ENCODE peak calls at places on chromosomes 1 and 21, in four cellular contexts. One of them, this sample, is unnamed. For H3K4me1, the result is how much of the 10 kb centered on the place peaks cover.

GRCh38 chr1:226772456-226773139 is 33.5 kb upstream of the ITPKB start:
- DNase-seq in HCT116: no peak
- DNase-seq in suprapubic skin: no peak
- DNase-seq in H1: no peak
- DNase-seq in this sample: no peak

GRCh38 chr21:38244885-38245869 is 11.6 kb upstream of the KCNJ15 start:
- DNase-seq in HCT116: no peak
- DNase-seq in suprapubic skin: no peak
- DNase-seq in H1: no peak
- DNase-seq in this sample: no peak

GRCh38 chr1:93042134-93042821 is 36.8 kb upstream of the MTF2 start:
- DNase-seq in HCT116: no peak
- DNase-seq in suprapubic skin: no peak
- DNase-seq in H1: no peak
- DNase-seq in this sample: peak

GRCh38 chr1:29513357-29513756 is 277.0 kb downstream of the PTPRU start:
- DNase-seq in HCT116: peak
- DNase-seq in suprapubic skin: peak
- DNase-seq in H1: peak
- DNase-seq in this sample: no peak

GRCh38 chr1:155324717-155325595 is 4.3 kb downstream of the RUSC1 start:
- DNase-seq in HCT116: peak
- DNase-seq in suprapubic skin: peak
- DNase-seq in H1: peak
- DNase-seq in this sample: peak

GRCh38 chr1:6924891-6925290 is 139.6 kb downstream of the CAMTA1 start:
- DNase-seq in HCT116: no peak
- DNase-seq in suprapubic skin: no peak
- DNase-seq in H1: no peak
- DNase-seq in this sample: no peak

GRCh38 chr1:201556841-201557571 is 18.1 kb downstream of the NAV1 start:
- DNase-seq in HCT116: no peak
- DNase-seq in suprapubic skin: peak
- DNase-seq in H1: no peak
- DNase-seq in this sample: no peak

GRCh38 chr1:84146375-84147032 is 2.4 kb downstream of the PRKACB start:
- DNase-seq in HCT116: peak
- DNase-seq in suprapubic skin: no peak
- DNase-seq in H1: no peak
- DNase-seq in this sample: no peak

GRCh38 chr1:190464686-190465085 is 13.0 kb downstream of the BRINP3 start:
- DNase-seq in HCT116: no peak
- DNase-seq in suprapubic skin: no peak
- DNase-seq in H1: no peak
- DNase-seq in this sample: no peak

DNA sequence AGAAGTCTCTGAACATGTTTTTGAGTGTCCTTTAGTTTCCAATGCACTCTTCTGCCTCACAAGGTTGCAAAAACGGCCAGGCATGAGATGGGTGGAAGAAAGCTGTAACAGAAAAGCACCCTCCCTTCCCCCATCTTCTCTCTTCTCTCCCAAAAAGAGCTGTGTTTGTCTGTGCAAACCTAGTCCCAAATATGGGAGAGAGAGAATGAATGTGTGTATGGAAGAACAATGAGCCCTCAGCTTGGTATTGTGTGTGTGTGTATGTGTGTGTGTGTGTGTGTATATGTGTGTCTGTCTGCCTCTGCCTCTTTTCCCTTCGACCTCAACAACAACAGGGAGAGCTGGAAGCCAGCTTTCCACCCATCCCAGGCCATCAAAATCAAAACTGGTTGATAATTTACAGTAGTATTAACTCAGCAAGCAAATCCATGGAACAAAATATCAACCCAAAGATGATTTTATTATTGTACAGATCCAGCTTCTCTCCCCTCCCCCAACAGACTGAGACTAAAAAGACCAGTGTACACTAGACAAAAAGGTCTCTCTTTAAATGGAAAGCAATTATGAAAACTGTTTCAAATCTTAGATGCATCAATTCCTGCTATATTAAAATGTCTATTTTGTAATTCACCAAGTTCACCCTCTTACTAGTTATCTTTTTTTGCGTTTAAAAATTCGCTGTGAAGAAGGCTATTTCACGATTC is 1.7 kb downstream of the RERE start:
- DNase-seq in HCT116: no peak
- DNase-seq in suprapubic skin: no peak
- DNase-seq in H1: no peak
- DNase-seq in this sample: no peak
- TF ChIP-seq POLR2AphosphoS5 in HCT116: no peak
- TF ChIP-seq POLR2AphosphoS5 in suprapubic skin: no peak
- TF ChIP-seq POLR2AphosphoS5 in H1: no peak
- TF ChIP-seq POLR2AphosphoS5 in this sample: no peak

GRCh38 chr1:9658186-9658585 is 6.7 kb downstream of the PIK3CD start:
- DNase-seq in HCT116: no peak
- DNase-seq in suprapubic skin: no peak
- DNase-seq in H1: no peak
- DNase-seq in this sample: no peak
- H3K4me1 ChIP-seq in HCT116: under half
- H3K4me1 ChIP-seq in suprapubic skin: under half
- H3K4me1 ChIP-seq in H1: under half
- H3K4me1 ChIP-seq in this sample: under half

DNA sequence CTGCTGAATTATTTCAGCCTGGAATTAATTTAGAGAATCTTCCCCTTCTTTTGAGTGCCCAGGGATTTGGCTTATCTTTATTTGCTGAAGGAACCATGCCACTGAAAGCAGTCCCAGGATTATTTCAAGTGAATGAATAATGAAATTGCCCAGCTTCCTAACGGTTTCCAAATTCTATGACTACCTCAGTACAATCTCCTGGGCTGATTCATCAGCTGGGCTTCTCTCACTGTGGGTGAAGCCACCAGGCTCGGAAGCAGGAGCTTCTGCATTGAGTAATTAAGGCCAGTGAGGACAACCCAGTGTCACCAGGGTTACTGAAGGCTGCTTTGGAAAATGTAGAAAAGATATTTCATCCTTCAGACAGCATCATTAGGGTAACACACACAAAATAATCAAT is 169.9 kb downstream of the DAB1 start:
- DNase-seq in HCT116: no peak
- DNase-seq in suprapubic skin: no peak
- DNase-seq in H1: no peak
- DNase-seq in this sample: no peak
- H3K4me3 ChIP-seq in HCT116: no peak
- H3K4me3 ChIP-seq in suprapubic skin: no peak
- H3K4me3 ChIP-seq in H1: no peak
- H3K4me3 ChIP-seq in this sample: no peak

DNA sequence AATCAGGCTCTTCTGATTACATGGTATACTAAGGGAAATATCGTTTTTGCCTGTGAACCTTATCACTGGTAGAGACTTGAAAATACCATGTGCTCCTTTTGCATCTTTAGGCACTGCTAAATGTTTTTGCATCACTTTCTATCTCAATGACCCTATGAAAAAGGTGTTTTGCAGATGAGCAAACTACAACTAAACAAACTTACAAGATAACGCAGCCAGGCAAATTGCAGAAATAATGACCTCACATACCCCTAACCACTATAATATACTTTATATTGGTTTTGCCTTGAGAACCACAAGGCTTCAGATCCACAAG is 18.8 kb downstream of the SFPQ start:
- DNase-seq in HCT116: no peak
- DNase-seq in suprapubic skin: no peak
- DNase-seq in H1: no peak
- DNase-seq in this sample: no peak
- TF ChIP-seq POLR2AphosphoS5 in HCT116: no peak
- TF ChIP-seq POLR2AphosphoS5 in suprapubic skin: no peak
- TF ChIP-seq POLR2AphosphoS5 in H1: no peak
- TF ChIP-seq POLR2AphosphoS5 in this sample: no peak

GRCh38 chr21:35048706-35049617 is at the start of gene RUNX1:
- DNase-seq in HCT116: no peak
- DNase-seq in suprapubic skin: no peak
- DNase-seq in H1: no peak
- DNase-seq in this sample: peak
- H3K4me1 ChIP-seq in HCT116: half or more
- H3K4me1 ChIP-seq in suprapubic skin: under half
- H3K4me1 ChIP-seq in H1: under half
- H3K4me1 ChIP-seq in this sample: under half

GRCh38 chr1:166855558-166855957 is 16.3 kb downstream of the POGK start:
- DNase-seq in HCT116: no peak
- DNase-seq in suprapubic skin: no peak
- DNase-seq in H1: no peak
- DNase-seq in this sample: no peak
- H3K4me3 ChIP-seq in HCT116: no peak
- H3K4me3 ChIP-seq in suprapubic skin: no peak
- H3K4me3 ChIP-seq in H1: no peak
- H3K4me3 ChIP-seq in this sample: no peak

GRCh38 chr1:88695781-88696180 is 11.7 kb downstream of the PKN2 start:
- DNase-seq in HCT116: no peak
- DNase-seq in suprapubic skin: no peak
- DNase-seq in H1: no peak
- DNase-seq in this sample: no peak
- TF ChIP-seq POLR2AphosphoS5 in HCT116: no peak
- TF ChIP-seq POLR2AphosphoS5 in suprapubic skin: no peak
- TF ChIP-seq POLR2AphosphoS5 in H1: no peak
- TF ChIP-seq POLR2AphosphoS5 in this sample: no peak

GRCh38 chr1:27010226-27010994 is 2.2 kb downstream of the TENT5B start:
- DNase-seq in HCT116: no peak
- DNase-seq in suprapubic skin: no peak
- DNase-seq in H1: no peak
- DNase-seq in this sample: no peak

GRCh38 chr1:27011058-27011764 is 1.4 kb downstream of the TENT5B start:
- DNase-seq in HCT116: peak
- DNase-seq in suprapubic skin: no peak
- DNase-seq in H1: peak
- DNase-seq in this sample: peak

GRCh38 chr1:27011976-27012563 is 580 bp downstream of the TENT5B start:
- DNase-seq in HCT116: no peak
- DNase-seq in suprapubic skin: no peak
- DNase-seq in H1: peak
- DNase-seq in this sample: no peak

GRCh38 chr1:27007909-27008582 is 4.6 kb downstream of the TENT5B start:
- DNase-seq in HCT116: no peak
- DNase-seq in suprapubic skin: no peak
- DNase-seq in H1: peak
- DNase-seq in this sample: peak

GRCh38 chr1:27009601-27010197 is 3.0 kb downstream of the TENT5B start:
- DNase-seq in HCT116: no peak
- DNase-seq in suprapubic skin: no peak
- DNase-seq in H1: no peak
- DNase-seq in this sample: peak
- H3K4me1 ChIP-seq in HCT116: half or more
- H3K4me1 ChIP-seq in suprapubic skin: half or more
- H3K4me1 ChIP-seq in H1: under half
- H3K4me1 ChIP-seq in this sample: under half

DNA sequence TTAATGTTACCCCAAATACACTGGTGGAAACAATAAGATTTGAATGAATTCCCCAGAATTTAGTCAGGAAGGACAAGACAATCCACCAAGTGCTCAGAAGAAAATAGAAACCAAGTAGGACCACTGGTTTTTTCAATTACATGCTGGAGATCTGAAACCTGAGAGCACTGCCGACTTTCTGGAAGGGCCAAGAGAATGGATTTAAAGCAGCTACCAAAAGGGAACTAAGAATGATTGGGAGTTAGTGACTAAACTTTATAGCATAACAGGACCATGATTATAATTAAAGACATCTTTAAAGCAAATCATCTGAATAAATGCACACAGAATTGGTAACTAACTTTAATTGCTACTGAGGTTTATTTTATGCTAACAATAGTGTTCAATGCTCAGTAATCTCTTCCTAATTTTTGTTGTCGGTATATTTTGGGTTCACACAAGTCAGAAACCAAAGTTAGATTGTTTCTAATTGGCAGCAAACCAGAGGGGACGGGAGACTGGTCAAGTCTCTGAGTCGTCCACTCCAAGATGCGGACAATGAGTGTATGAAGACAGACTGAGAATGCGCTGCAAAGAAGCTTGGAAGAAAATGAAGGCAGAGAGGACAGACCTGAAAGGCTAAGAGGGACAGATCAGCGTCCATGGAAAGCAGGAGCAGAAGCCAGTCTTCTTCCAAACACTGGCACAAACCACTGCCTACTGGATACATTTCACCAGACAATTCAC is 2.3 kb upstream of the RGS13 start:
- DNase-seq in HCT116: peak
- DNase-seq in suprapubic skin: no peak
- DNase-seq in H1: no peak
- DNase-seq in this sample: no peak
- H3K4me3 ChIP-seq in HCT116: no peak
- H3K4me3 ChIP-seq in suprapubic skin: no peak
- H3K4me3 ChIP-seq in H1: no peak
- H3K4me3 ChIP-seq in this sample: no peak

GRCh38 chr1:116356673-116357072 is 16.4 kb upstream of the ATP1A1 start:
- DNase-seq in HCT116: no peak
- DNase-seq in suprapubic skin: no peak
- DNase-seq in H1: no peak
- DNase-seq in this sample: no peak
- TF ChIP-seq POLR2AphosphoS5 in HCT116: no peak
- TF ChIP-seq POLR2AphosphoS5 in suprapubic skin: no peak
- TF ChIP-seq POLR2AphosphoS5 in H1: no peak
- TF ChIP-seq POLR2AphosphoS5 in this sample: no peak